ENCODE peak calls at places on chromosomes 7 and 10, in five cellular contexts. Z is Peyer's patch, O is fibroblast of lung, A is adrenal gland, H is foreskin keratinocyte. L is an unnamed sample.

GRCh38 chr7:113394856-113395255 is 276.5 kb upstream of the SMIM30 start:
- DNase-seq in Z (no peak), O (no peak), A (no peak), H (no peak), L (no peak)

GRCh38 chr7:31373337-31374289 is 33.1 kb upstream of the NEUROD6 start:
- DNase-seq in Z (no peak), O (peak; percentile 45), A (peak; percentile 50), H (peak; percentile 16), L (peak; percentile 61)

GRCh38 chr7:17963281-17963680 is 23.0 kb upstream of the SNX13 start:
- DNase-seq in Z (no peak), O (no peak), A (peak; percentile 40), H (no peak), L (no peak)

GRCh38 chr7:18566829-18567228 is 71.3 kb downstream of the HDAC9 start:
- DNase-seq in Z (peak; percentile 74), O (no peak), A (no peak), H (peak; percentile 28), L (no peak)

GRCh38 chr10:50538473-50539398 is 85.0 kb downstream of the SGMS1 start:
- DNase-seq in Z (no peak), O (peak; percentile 34), A (no peak), H (no peak), L (no peak)

GRCh38 chr7:117212969-117213877 is 109.6 kb downstream of the WNT2 start:
- DNase-seq in Z (peak; percentile 19), O (peak; percentile 79), A (peak; percentile 41), H (no peak), L (peak; percentile 53)

GRCh38 chr10:61464461-61465215 is 11.5 kb upstream of the TMEM26 start:
- DNase-seq in Z (no peak), O (peak; percentile 84), A (no peak), H (peak; percentile 22), L (no peak)

GRCh38 chr10:62027841-62028501 is 126.5 kb downstream of the ARID5B start:
- DNase-seq in Z (no peak), O (no peak), A (no peak), H (peak; percentile 81), L (peak; percentile 57)

GRCh38 chr7:149716007-149716931 is 57.1 kb downstream of the ZNF467 start:
- DNase-seq in Z (no peak), O (peak; percentile 22), A (peak; percentile 13), H (peak; percentile 79), L (peak; percentile 48)

GRCh38 chr10:50651808-50652207 is 28.1 kb upstream of the SGMS1 start:
- DNase-seq in Z (no peak), O (no peak), A (no peak), H (no peak), L (no peak)

GRCh38 chr10:94351089-94351488 is 11.7 kb downstream of the NOC3L start:
- DNase-seq in Z (no peak), O (no peak), A (no peak), H (no peak), L (no peak)

GRCh38 chr10:93380043-93380565 is 102.0 kb downstream of the MYOF start:
- DNase-seq in Z (no peak), O (peak; percentile 32), A (no peak), H (no peak), L (no peak)

GRCh38 chr7:96548664-96549063 is 161.0 kb downstream of the SEM1 start:
- DNase-seq in Z (no peak), O (no peak), A (no peak), H (peak; percentile 88), L (peak; percentile 89)

GRCh38 chr10:11396311-11396960 is 215.0 kb downstream of the USP6NL start:
- DNase-seq in Z (no peak), O (no peak), A (no peak), H (no peak), L (no peak)

GRCh38 chr10:688287-688620 is 1.2 kb downstream of the DIP2C start:
- DNase-seq in Z (no peak), O (no peak), A (no peak), H (no peak), L (no peak)

GRCh38 chr10:84256510-84257342 is 11.9 kb downstream of the RGR start:
- DNase-seq in Z (no peak), O (peak; percentile 25), A (peak; percentile 31), H (no peak), L (no peak)

GRCh38 chr10:5297996-5298395 is 66.8 kb upstream of the UCN3 start:
- DNase-seq in Z (no peak), O (no peak), A (no peak), H (no peak), L (no peak)

GRCh38 chr7:46385662-46386309 is 464.7 kb upstream of the IGFBP3 start:
- DNase-seq in Z (no peak), O (peak; percentile 96), A (no peak), H (peak; percentile 72), L (peak; percentile 55)

GRCh38 chr7:2441430-2442058 is 34.7 kb downstream of the GRIFIN start:
- DNase-seq in Z (no peak), O (no peak), A (no peak), H (no peak), L (no peak)

GRCh38 chr10:75922435-75922834 is 491.0 kb downstream of the LRMDA start:
- DNase-seq in Z (no peak), O (peak; percentile 2), A (no peak), H (no peak), L (no peak)

GRCh38 chr10:83769421-83769820 is 369.9 kb upstream of the GHITM start:
- DNase-seq in Z (no peak), O (no peak), A (no peak), H (no peak), L (no peak)

GRCh38 chr10:22851865-22852239 is 76.0 kb upstream of the ARMC3 start:
- DNase-seq in Z (no peak), O (peak; percentile 80), A (no peak), H (peak; percentile 37), L (peak; percentile 12)
- H3K27ac ChIP-seq in Z (no peak overlapping the region), O (no peak overlapping the region), A (no peak overlapping the region), H (no peak overlapping the region), L (no peak overlapping the region)

GRCh38 chr10:31604646-31605170 is 285.7 kb downstream of the ZEB1 start:
- DNase-seq in Z (no peak), O (no peak), A (no peak), H (no peak), L (no peak)
- H3K27ac ChIP-seq in Z (peak overlapping the region; percentile 87), O (no peak overlapping the region), A (no peak overlapping the region), H (no peak overlapping the region), L (peak overlapping the region; percentile 87)

DNA sequence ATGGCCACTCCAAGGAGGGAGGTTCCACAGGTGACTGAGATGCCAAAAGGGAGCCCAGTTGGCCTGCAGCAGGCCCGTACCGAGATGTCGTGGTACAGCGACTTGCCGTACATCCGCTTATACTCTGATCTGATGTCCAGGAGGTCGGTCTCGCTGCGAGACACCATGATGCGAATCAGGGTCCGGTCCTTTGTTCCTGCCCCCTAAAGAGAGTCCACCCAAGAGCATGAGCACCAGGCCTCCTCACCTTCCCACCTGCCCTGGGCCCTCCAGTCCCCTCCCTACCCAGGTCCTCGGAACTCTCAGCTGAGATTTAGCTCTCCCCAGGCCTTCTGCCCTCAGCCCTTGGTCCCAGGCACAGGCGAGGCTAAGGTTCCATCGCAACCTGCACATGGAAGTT is 25.0 kb downstream of the PLAC9 start:
- DNase-seq in Z (no peak), O (no peak), A (no peak), H (no peak), L (no peak)
- H3K27ac ChIP-seq in Z (peak overlapping the region; percentile 73), O (peak overlapping the region; percentile 94), A (no peak overlapping the region), H (no peak overlapping the region), L (peak overlapping the region; percentile 97)

DNA sequence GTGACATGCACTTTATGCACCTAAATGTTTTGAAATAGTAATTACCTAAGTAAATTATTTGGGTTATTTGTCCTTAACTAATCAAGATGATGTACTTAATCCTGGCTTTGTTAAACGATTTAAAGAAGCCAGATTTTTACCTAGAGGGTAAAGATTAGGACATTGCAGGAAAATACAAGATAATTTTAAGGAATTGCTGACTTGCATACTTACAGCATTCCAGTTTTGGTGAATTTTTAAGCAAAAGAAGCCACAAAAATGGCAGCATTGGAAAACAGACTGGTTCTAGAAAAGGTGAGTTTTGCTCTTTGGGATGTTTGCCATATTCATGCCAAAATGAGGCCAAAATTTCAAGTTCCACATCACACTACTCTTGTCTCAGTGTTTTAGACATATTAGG is 33.4 kb downstream of the BCAP29 start:
- DNase-seq in Z (no peak), O (no peak), A (no peak), H (no peak), L (no peak)
- H3K27ac ChIP-seq in Z (no peak overlapping the region), O (no peak overlapping the region), A (no peak overlapping the region), H (no peak overlapping the region), L (no peak overlapping the region)

GRCh38 chr7:127810691-127811660 is 159.0 kb downstream of the SND1 start:
- DNase-seq in Z (no peak), O (no peak), A (no peak), H (no peak), L (no peak)

GRCh38 chr7:127809285-127809702 is 157.3 kb downstream of the SND1 start:
- DNase-seq in Z (no peak), O (peak; percentile 78), A (peak; percentile 62), H (peak; percentile 84), L (peak; percentile 48)

GRCh38 chr7:127803626-127804025 is 151.6 kb downstream of the SND1 start:
- DNase-seq in Z (no peak), O (peak; percentile 48), A (no peak), H (peak; percentile 22), L (peak; percentile 11)

GRCh38 chr7:127807340-127807739 is 155.3 kb downstream of the SND1 start:
- DNase-seq in Z (no peak), O (peak; percentile 45), A (no peak), H (no peak), L (no peak)

GRCh38 chr7:127807829-127808228 is 155.8 kb downstream of the SND1 start:
- DNase-seq in Z (no peak), O (no peak), A (no peak), H (no peak), L (no peak)
- H3K27ac ChIP-seq in Z (no peak overlapping the region), O (no peak overlapping the region), A (no peak overlapping the region), H (no peak overlapping the region), L (no peak overlapping the region)

GRCh38 chr10:24483701-24484100 is 240.0 kb downstream of the ARHGAP21 start:
- DNase-seq in Z (no peak), O (peak; percentile 70), A (peak; percentile 61), H (peak; percentile 97), L (peak; percentile 97)

GRCh38 chr10:24480447-24480846 is 243.2 kb downstream of the ARHGAP21 start:
- DNase-seq in Z (no peak), O (no peak), A (no peak), H (no peak), L (no peak)

GRCh38 chr10:24477925-24478324 is 245.8 kb downstream of the ARHGAP21 start:
- DNase-seq in Z (no peak), O (no peak), A (no peak), H (no peak), L (no peak)

GRCh38 chr10:24479806-24480205 is 243.9 kb downstream of the ARHGAP21 start:
- DNase-seq in Z (no peak), O (no peak), A (no peak), H (no peak), L (no peak)

DNA sequence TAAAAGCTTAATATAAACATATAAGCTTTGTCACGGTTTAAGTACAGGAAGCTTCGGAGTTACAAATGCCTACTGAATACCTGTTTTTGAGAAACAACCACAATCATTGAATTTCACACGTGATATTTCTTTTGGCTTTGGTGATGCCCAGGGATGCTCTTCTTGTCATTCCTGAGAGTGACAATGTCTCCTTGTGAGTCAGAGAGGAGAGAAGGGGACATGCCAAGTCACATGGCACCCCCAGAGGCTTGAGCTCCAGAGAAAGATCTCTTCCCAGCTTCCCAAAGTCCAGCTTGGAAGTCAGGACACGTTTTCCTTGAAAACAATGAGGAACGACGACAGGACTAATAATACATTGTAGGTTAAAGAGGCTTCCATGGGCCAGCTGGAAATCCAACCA is 242.4 kb downstream of the ARHGAP21 start:
- DNase-seq in Z (no peak), O (no peak), A (no peak), H (no peak), L (no peak)
- H3K27ac ChIP-seq in Z (no peak overlapping the region), O (no peak overlapping the region), A (no peak overlapping the region), H (no peak overlapping the region), L (no peak overlapping the region)

L was measured in RWPE1.